ENCODE peak calls at places on chromosome X, in five cellular contexts. T is T-helper 1 cell; C is brain microvascular endothelial cell; W is stimulated activated CD4-positive, alpha-beta T cell treated with anti-CD3 and anti-CD28 coated beads, TNF-alpha, amount 100 ng/mL, for 4 hours; Q is fibroblast of mammary gland. E is an unnamed sample.

GRCh38 chrX:71128915-71129765 is 10.7 kb downstream of the MED12 start:
- DNase-seq in Q (peak; percentile 53), W (peak; percentile 49), T (peak; percentile 40), C (peak; percentile 36), E (peak; percentile 68)

GRCh38 chrX:4550018-4550417 is 836.6 kb upstream of the PRKX start:
- DNase-seq in C (no peak), W (no peak), T (no peak), Q (no peak), E (peak; percentile 15)

GRCh38 chrX:150507251-150507856 is 61.1 kb upstream of the MTM1 start:
- DNase-seq in W (no peak), C (no peak), T (no peak), Q (no peak), E (no peak)

GRCh38 chrX:357693-358471 is 28.8 kb downstream of the PPP2R3B start:
- DNase-seq in Q (peak; percentile 55), C (peak; percentile 40), W (no peak), T (no peak), E (peak; percentile 14)

GRCh38 chrX:41661366-41662095 is 27.2 kb upstream of the GPR34 start:
- DNase-seq in Q (peak; percentile 52), T (no peak), W (no peak), C (no peak), E (no peak)

GRCh38 chrX:45142185-45142584 is 58.5 kb downstream of the DIPK2B start:
- DNase-seq in Q (no peak), W (no peak), T (no peak), C (no peak), E (no peak)

GRCh38 chrX:40513012-40513411 is 67.8 kb upstream of the ATP6AP2 start:
- DNase-seq in T (no peak), C (no peak), W (no peak), Q (no peak), E (no peak)

GRCh38 chrX:150044556-150044955 is 106.3 kb upstream of the EOLA2 start:
- DNase-seq in W (no peak), T (no peak), Q (peak; percentile 7), C (no peak), E (no peak)

GRCh38 chrX:110394653-110395052 is 36.0 kb downstream of the RTL9 start:
- DNase-seq in Q (peak; percentile 75), T (no peak), C (peak; percentile 53), W (no peak), E (no peak)

GRCh38 chrX:93985621-93986020 is 311.6 kb downstream of the FAM133A start:
- DNase-seq in C (no peak), W (no peak), T (no peak), Q (peak; percentile 2), E (no peak)

GRCh38 chrX:99798951-99799350 is 611.1 kb downstream of the PCDH19 start:
- DNase-seq in W (no peak), Q (no peak), T (no peak), C (no peak), E (no peak)

GRCh38 chrX:129523076-129524055 is at the start of gene SMARCA1:
- DNase-seq in T (no peak), C (peak; percentile 37), W (no peak), Q (peak; percentile 44), E (no peak)

GRCh38 chrX:133726211-133726630 is 259.2 kb downstream of the GPC3 start:
- DNase-seq in W (no peak), Q (peak; percentile 67), T (no peak), C (peak; percentile 75), E (no peak)

GRCh38 chrX:77527233-77528001 is 80.2 kb downstream of the FGF16 start:
- DNase-seq in Q (peak; percentile 7), W (no peak), T (no peak), C (no peak), E (no peak)

GRCh38 chrX:100447563-100448397 is 37.7 kb upstream of the PCDH19 start:
- DNase-seq in C (peak; percentile 40), Q (peak; percentile 29), T (no peak), W (no peak), E (no peak)

GRCh38 chrX:49226946-49227345 is 6.2 kb downstream of the CACNA1F start:
- DNase-seq in Q (no peak), C (no peak), T (no peak), W (no peak), E (no peak)

GRCh38 chrX:149282909-149283308 is 222.2 kb downstream of the IDS start:
- DNase-seq in Q (no peak), C (no peak), T (no peak), W (no peak), E (no peak)

GRCh38 chrX:129529685-129530281 is 6.5 kb upstream of the SMARCA1 start:
- DNase-seq in T (no peak), C (no peak), W (no peak), Q (peak; percentile 55), E (no peak)